ENCODE peak calls at places on chromosome 22, in six cellular contexts. Z is cardiac septum, X is iris pigment epithelial cell, C is KG1, M is tibial artery, P is GDM1. K is an unnamed sample.

GRCh38 chr22:49503896-49504521 is 323.7 kb downstream of the BRD1 start:
- DNase-seq in X (no peak), C (no peak), P (no peak), Z (peak; percentile 51), M (no peak), K (no peak)

GRCh38 chr22:38947321-38948112 is 9.9 kb upstream of the APOBEC3A start:
- DNase-seq in X (no peak), P (no peak), Z (no peak), M (peak; percentile 52), C (no peak), K (peak; percentile 11)

GRCh38 chr22:24146190-24146616 is 35.1 kb upstream of the SUSD2 start:
- DNase-seq in X (peak; percentile 78), P (peak; percentile 65), Z (no peak), C (peak; percentile 45), M (peak; percentile 81), K (peak; percentile 86)

GRCh38 chr22:42344391-42344861 is 74.0 kb upstream of the TCF20 start:
- DNase-seq in X (peak; percentile 14), Z (no peak), M (peak; percentile 80), P (no peak), C (no peak), K (no peak)

GRCh38 chr22:36862251-36863242 is 1.7 kb downstream of the NCF4 start:
- DNase-seq in Z (peak; percentile 87), M (no peak), P (peak; percentile 62), C (peak; percentile 38), X (no peak), K (peak; percentile 86)

GRCh38 chr22:44247346-44247745 is 65.4 kb downstream of the SHISAL1 start:
- DNase-seq in M (no peak), P (no peak), Z (no peak), X (no peak), C (no peak), K (no peak)

GRCh38 chr22:26360169-26360885 is 68.7 kb upstream of the ASPHD2 start:
- DNase-seq in Z (peak; percentile 78), P (peak; percentile 44), M (peak; percentile 70), X (peak; percentile 62), C (peak; percentile 58), K (no peak)

GRCh38 chr22:19831016-19831415 is 23.7 kb downstream of the GNB1L start:
- DNase-seq in P (no peak), X (no peak), Z (no peak), C (no peak), M (no peak), K (no peak)

GRCh38 chr22:11253000-11253511 is 4274.9 kb upstream of the OR11H1 start:
- DNase-seq in X (no peak), M (peak; percentile 56), Z (peak; percentile 55), C (no peak), P (no peak), K (peak; percentile 15)

GRCh38 chr22:36662981-36663380 is 40.6 kb downstream of the CACNG2 start:
- DNase-seq in C (no peak), M (no peak), Z (no peak), P (no peak), X (no peak), K (no peak)

GRCh38 chr22:34414467-34415440 is 494.5 kb upstream of the LARGE1 start:
- DNase-seq in X (peak; percentile 20), P (peak; percentile 69), M (no peak), C (peak; percentile 66), Z (no peak), K (no peak)

GRCh38 chr22:46143491-46144147 is 6.7 kb upstream of the PPARA start:
- DNase-seq in M (peak; percentile 33), P (no peak), C (no peak), Z (peak; percentile 54), X (no peak), K (peak; percentile 61)

GRCh38 chr22:24498826-24499225 is 3.7 kb downstream of the UPB1 start:
- DNase-seq in Z (no peak), X (no peak), C (no peak), M (no peak), P (no peak), K (no peak)

GRCh38 chr22:32203181-32204105 is 1.4 kb downstream of the RFPL2 start:
- DNase-seq in M (no peak), P (no peak), C (no peak), X (no peak), Z (no peak), K (peak; percentile 75)

GRCh38 chr22:37674951-37675929 is at the start of gene LGALS1:
- DNase-seq in C (peak; percentile 67), X (peak; percentile 97), P (peak; percentile 83), M (peak; percentile 99), Z (peak; percentile 97), K (peak; percentile 98)

GRCh38 chr22:32880906-32881596 is 79.5 kb downstream of the TIMP3 start:
- DNase-seq in Z (peak; percentile 88), P (peak; percentile 86), X (peak; percentile 58), C (peak; percentile 64), M (peak; percentile 72), K (peak; percentile 82)

GRCh38 chr22:50101870-50102565 is 12.2 kb downstream of the MOV10L1 start:
- DNase-seq in M (peak; percentile 5), X (no peak), C (no peak), Z (no peak), P (no peak), K (no peak)

GRCh38 chr22:17120281-17120680 is 879 bp downstream of the TMEM121B start:
- DNase-seq in X (peak; percentile 34), Z (peak; percentile 87), P (no peak), M (no peak), C (no peak), K (peak; percentile 88)

GRCh38 chr22:31496735-31497146 is 405 bp downstream of the SFI1 start:
- DNase-seq in C (peak; percentile 55), P (no peak), Z (peak; percentile 79), M (peak; percentile 68), X (no peak), K (peak; percentile 86)

GRCh38 chr22:49930596-49931412 is 12.4 kb downstream of the CRELD2 start:
- DNase-seq in X (no peak), P (peak; percentile 85), Z (peak; percentile 87), M (peak; percentile 87), C (peak; percentile 55), K (no peak)

GRCh38 chr22:19984201-19984753 is 32.3 kb downstream of the ARVCF start:
- DNase-seq in M (peak; percentile 91), X (peak; percentile 68), Z (peak; percentile 86), P (no peak), C (no peak), K (no peak)

GRCh38 chr22:46581580-46582244 is 38.5 kb upstream of the GRAMD4 start:
- DNase-seq in X (no peak), Z (peak; percentile 73), M (no peak), C (no peak), P (no peak), K (peak; percentile 79)

GRCh38 chr22:44256860-44257560 is 55.7 kb downstream of the SHISAL1 start:
- DNase-seq in X (no peak), M (peak; percentile 24), P (no peak), C (no peak), Z (no peak), K (no peak)

GRCh38 chr22:47175761-47176359 is 413.4 kb downstream of the TBC1D22A start:
- DNase-seq in X (no peak), Z (peak; percentile 55), M (peak; percentile 62), P (no peak), C (no peak), K (peak; percentile 29)

GRCh38 chr22:25704701-25705100 is 37.3 kb upstream of the MYO18B start:
- DNase-seq in C (no peak), Z (no peak), X (no peak), M (no peak), P (no peak), K (no peak)

K was measured in left lung.